ENCODE peak calls at places on chromosomes 16 and 17, in seven cellular contexts. One of them, this sample, is unnamed.

GRCh38 chr17:73976676-73977521 is 226.6 kb upstream of the RPL38 start:
- DNase-seq in AG20443: peak; percentile 60
- DNase-seq in ELR: no peak
- DNase-seq in progenitor cell of endocrine pancreas: no peak
- DNase-seq in heart right ventricle: no peak
- DNase-seq in WTC11: no peak
- DNase-seq in B cell: no peak
- DNase-seq in this sample: no peak

GRCh38 chr16:89072216-89073130 is 21.2 kb upstream of the ACSF3 start:
- DNase-seq in AG20443: peak; percentile 82
- DNase-seq in ELR: no peak
- DNase-seq in progenitor cell of endocrine pancreas: no peak
- DNase-seq in heart right ventricle: no peak
- DNase-seq in WTC11: no peak
- DNase-seq in B cell: no peak
- DNase-seq in this sample: no peak

GRCh38 chr17:58235821-58236220 is 2.6 kb upstream of the LPO start:
- DNase-seq in AG20443: no peak
- DNase-seq in ELR: no peak
- DNase-seq in progenitor cell of endocrine pancreas: no peak
- DNase-seq in heart right ventricle: no peak
- DNase-seq in WTC11: no peak
- DNase-seq in B cell: no peak
- DNase-seq in this sample: no peak

GRCh38 chr17:35161281-35161761 is 13.7 kb downstream of the UNC45B start:
- DNase-seq in AG20443: no peak
- DNase-seq in ELR: no peak
- DNase-seq in progenitor cell of endocrine pancreas: no peak
- DNase-seq in heart right ventricle: no peak
- DNase-seq in WTC11: no peak
- DNase-seq in B cell: no peak
- DNase-seq in this sample: no peak

GRCh38 chr16:80687606-80688005 is 116.8 kb downstream of the CDYL2 start:
- DNase-seq in AG20443: no peak
- DNase-seq in ELR: peak; percentile 5
- DNase-seq in progenitor cell of endocrine pancreas: no peak
- DNase-seq in heart right ventricle: no peak
- DNase-seq in WTC11: no peak
- DNase-seq in B cell: no peak
- DNase-seq in this sample: no peak

GRCh38 chr16:84484579-84485254 is 19.7 kb downstream of the MEAK7 start:
- DNase-seq in AG20443: peak; percentile 75
- DNase-seq in ELR: peak; percentile 57
- DNase-seq in progenitor cell of endocrine pancreas: peak; percentile 47
- DNase-seq in heart right ventricle: peak; percentile 76
- DNase-seq in WTC11: peak; percentile 73
- DNase-seq in B cell: no peak
- DNase-seq in this sample: peak; percentile 74

GRCh38 chr17:63919311-63919723 is 678 bp upstream of the GH1 start:
- DNase-seq in AG20443: peak; percentile 87
- DNase-seq in ELR: peak; percentile 71
- DNase-seq in progenitor cell of endocrine pancreas: peak; percentile 50
- DNase-seq in heart right ventricle: no peak
- DNase-seq in WTC11: peak; percentile 81
- DNase-seq in B cell: peak; percentile 83
- DNase-seq in this sample: peak; percentile 87

GRCh38 chr16:30187971-30188561 is 4.7 kb downstream of the CORO1A start:
- DNase-seq in AG20443: no peak
- DNase-seq in ELR: no peak
- DNase-seq in progenitor cell of endocrine pancreas: no peak
- DNase-seq in heart right ventricle: no peak
- DNase-seq in WTC11: no peak
- DNase-seq in B cell: no peak
- DNase-seq in this sample: no peak

GRCh38 chr17:82412535-82413520 is 5.3 kb upstream of the HEXD start:
- DNase-seq in AG20443: no peak
- DNase-seq in ELR: no peak
- DNase-seq in progenitor cell of endocrine pancreas: no peak
- DNase-seq in heart right ventricle: no peak
- DNase-seq in WTC11: no peak
- DNase-seq in B cell: no peak
- DNase-seq in this sample: no peak

GRCh38 chr17:41421116-41421515 is 3.3 kb downstream of the KRT37 start:
- DNase-seq in AG20443: peak; percentile 47
- DNase-seq in ELR: peak; percentile 72
- DNase-seq in progenitor cell of endocrine pancreas: no peak
- DNase-seq in heart right ventricle: no peak
- DNase-seq in WTC11: no peak
- DNase-seq in B cell: no peak
- DNase-seq in this sample: no peak

GRCh38 chr17:9818760-9819159 is 3.1 kb downstream of the GSG1L2 start:
- DNase-seq in AG20443: no peak
- DNase-seq in ELR: peak; percentile 23
- DNase-seq in progenitor cell of endocrine pancreas: no peak
- DNase-seq in heart right ventricle: no peak
- DNase-seq in WTC11: no peak
- DNase-seq in B cell: no peak
- DNase-seq in this sample: no peak

GRCh38 chr16:87685405-87685755 is 80.4 kb downstream of the KLHDC4 start:
- DNase-seq in AG20443: no peak
- DNase-seq in ELR: no peak
- DNase-seq in progenitor cell of endocrine pancreas: no peak
- DNase-seq in heart right ventricle: no peak
- DNase-seq in WTC11: no peak
- DNase-seq in B cell: no peak
- DNase-seq in this sample: no peak

GRCh38 chr16:84673203-84673535 is 24.9 kb downstream of the KLHL36 start:
- DNase-seq in AG20443: no peak
- DNase-seq in ELR: peak; percentile 57
- DNase-seq in progenitor cell of endocrine pancreas: no peak
- DNase-seq in heart right ventricle: no peak
- DNase-seq in WTC11: no peak
- DNase-seq in B cell: no peak
- DNase-seq in this sample: no peak

GRCh38 chr17:33342025-33342424 is 48.9 kb upstream of the ASIC2 start:
- DNase-seq in AG20443: no peak
- DNase-seq in ELR: no peak
- DNase-seq in progenitor cell of endocrine pancreas: no peak
- DNase-seq in heart right ventricle: no peak
- DNase-seq in WTC11: no peak
- DNase-seq in B cell: no peak
- DNase-seq in this sample: no peak

GRCh38 chr17:7034955-7035590 is 742 bp upstream of the SLC16A13 start:
- DNase-seq in AG20443: no peak
- DNase-seq in ELR: no peak
- DNase-seq in progenitor cell of endocrine pancreas: no peak
- DNase-seq in heart right ventricle: no peak
- DNase-seq in WTC11: no peak
- DNase-seq in B cell: no peak
- DNase-seq in this sample: no peak

GRCh38 chr16:57310801-57311200 is 26.3 kb upstream of the PLLP start:
- DNase-seq in AG20443: no peak
- DNase-seq in ELR: no peak
- DNase-seq in progenitor cell of endocrine pancreas: no peak
- DNase-seq in heart right ventricle: no peak
- DNase-seq in WTC11: no peak
- DNase-seq in B cell: no peak
- DNase-seq in this sample: no peak

GRCh38 chr16:50580180-50580771 is 32.1 kb downstream of the NKD1 start:
- DNase-seq in AG20443: peak; percentile 59
- DNase-seq in ELR: no peak
- DNase-seq in progenitor cell of endocrine pancreas: no peak
- DNase-seq in heart right ventricle: no peak
- DNase-seq in WTC11: no peak
- DNase-seq in B cell: no peak
- DNase-seq in this sample: no peak

GRCh38 chr16:1501630-1502029 is 8.5 kb downstream of the TELO2 start:
- DNase-seq in AG20443: no peak
- DNase-seq in ELR: no peak
- DNase-seq in progenitor cell of endocrine pancreas: no peak
- DNase-seq in heart right ventricle: no peak
- DNase-seq in WTC11: no peak
- DNase-seq in B cell: no peak
- DNase-seq in this sample: no peak

GRCh38 chr17:57674894-57675293 is 70.2 kb downstream of the CCDC182 start:
- DNase-seq in AG20443: no peak
- DNase-seq in ELR: no peak
- DNase-seq in progenitor cell of endocrine pancreas: no peak
- DNase-seq in heart right ventricle: no peak
- DNase-seq in WTC11: no peak
- DNase-seq in B cell: no peak
- DNase-seq in this sample: no peak

GRCh38 chr17:60102632-60103047 is 23.9 kb upstream of the HEATR6 start:
- DNase-seq in AG20443: no peak
- DNase-seq in ELR: peak; percentile 84
- DNase-seq in progenitor cell of endocrine pancreas: no peak
- DNase-seq in heart right ventricle: peak; percentile 29
- DNase-seq in WTC11: no peak
- DNase-seq in B cell: peak; percentile 59
- DNase-seq in this sample: peak; percentile 41

GRCh38 chr16:57314161-57314785 is 29.8 kb upstream of the PLLP start:
- DNase-seq in AG20443: no peak
- DNase-seq in ELR: no peak
- DNase-seq in progenitor cell of endocrine pancreas: no peak
- DNase-seq in heart right ventricle: no peak
- DNase-seq in WTC11: no peak
- DNase-seq in B cell: no peak
- DNase-seq in this sample: no peak

GRCh38 chr17:33144837-33145236 is 148.3 kb downstream of the ASIC2 start:
- DNase-seq in AG20443: no peak
- DNase-seq in ELR: no peak
- DNase-seq in progenitor cell of endocrine pancreas: no peak
- DNase-seq in heart right ventricle: no peak
- DNase-seq in WTC11: no peak
- DNase-seq in B cell: no peak
- DNase-seq in this sample: no peak

GRCh38 chr16:86768231-86768791 is 190.0 kb downstream of the FOXL1 start:
- DNase-seq in AG20443: peak; percentile 40
- DNase-seq in ELR: no peak
- DNase-seq in progenitor cell of endocrine pancreas: no peak
- DNase-seq in heart right ventricle: no peak
- DNase-seq in WTC11: no peak
- DNase-seq in B cell: no peak
- DNase-seq in this sample: no peak

GRCh38 chr17:1762906-1763829 is 1.3 kb downstream of the SERPINF1 start:
- DNase-seq in AG20443: peak; percentile 74
- DNase-seq in ELR: peak; percentile 40
- DNase-seq in progenitor cell of endocrine pancreas: no peak
- DNase-seq in heart right ventricle: peak; percentile 50
- DNase-seq in WTC11: no peak
- DNase-seq in B cell: no peak
- DNase-seq in this sample: peak; percentile 58

GRCh38 chr17:62075308-62075815 is 10.3 kb upstream of the MED13 start:
- DNase-seq in AG20443: no peak
- DNase-seq in ELR: peak; percentile 18
- DNase-seq in progenitor cell of endocrine pancreas: no peak
- DNase-seq in heart right ventricle: no peak
- DNase-seq in WTC11: no peak
- DNase-seq in B cell: no peak
- DNase-seq in this sample: no peak

GRCh38 chr16:65884018-65884417 is 482.5 kb upstream of the CDH5 start:
- DNase-seq in AG20443: peak; percentile 31
- DNase-seq in ELR: peak; percentile 53
- DNase-seq in progenitor cell of endocrine pancreas: no peak
- DNase-seq in heart right ventricle: no peak
- DNase-seq in WTC11: no peak
- DNase-seq in B cell: no peak
- DNase-seq in this sample: no peak

GRCh38 chr17:12530126-12530525 is 135.6 kb upstream of the MYOCD start:
- DNase-seq in AG20443: no peak
- DNase-seq in ELR: no peak
- DNase-seq in progenitor cell of endocrine pancreas: no peak
- DNase-seq in heart right ventricle: no peak
- DNase-seq in WTC11: no peak
- DNase-seq in B cell: no peak
- DNase-seq in this sample: no peak

GRCh38 chr17:7111784-7112526 is 2.7 kb downstream of the ASGR2 start:
- DNase-seq in AG20443: no peak
- DNase-seq in ELR: no peak
- DNase-seq in progenitor cell of endocrine pancreas: no peak
- DNase-seq in heart right ventricle: no peak
- DNase-seq in WTC11: no peak
- DNase-seq in B cell: no peak
- DNase-seq in this sample: no peak

GRCh38 chr17:78127240-78127887 is 1.2 kb downstream of the TMC6 start:
- DNase-seq in AG20443: no peak
- DNase-seq in ELR: no peak
- DNase-seq in progenitor cell of endocrine pancreas: peak; percentile 45
- DNase-seq in heart right ventricle: peak; percentile 78
- DNase-seq in WTC11: no peak
- DNase-seq in B cell: peak; percentile 75
- DNase-seq in this sample: no peak

GRCh38 chr17:49387374-49388289 is 25.6 kb upstream of the ZNF652 start:
- DNase-seq in AG20443: no peak
- DNase-seq in ELR: no peak
- DNase-seq in progenitor cell of endocrine pancreas: no peak
- DNase-seq in heart right ventricle: no peak
- DNase-seq in WTC11: no peak
- DNase-seq in B cell: peak; percentile 25
- DNase-seq in this sample: no peak

GRCh38 chr17:67481808-67482207 is 104.7 kb downstream of the PITPNC1 start:
- DNase-seq in AG20443: peak; percentile 31
- DNase-seq in ELR: peak; percentile 79
- DNase-seq in progenitor cell of endocrine pancreas: no peak
- DNase-seq in heart right ventricle: no peak
- DNase-seq in WTC11: no peak
- DNase-seq in B cell: no peak
- DNase-seq in this sample: no peak

This sample was measured in AG08396.